ENCODE peak calls at places on chromosomes 1 and 21, in four cellular contexts. One of them, this sample, is unnamed.

GRCh38 chr1:20322825-20323612 is 32.3 kb downstream of the VWA5B1 start:
- DNase-seq in GM23248: peak
- DNase-seq in DND-41: no peak
- DNase-seq in left lung: no peak
- DNase-seq in this sample: peak

GRCh38 chr1:35717911-35718476 is 690 bp downstream of the C1orf216 start:
- DNase-seq in DND-41: peak
- DNase-seq in left lung: no peak
- DNase-seq in GM23248: peak
- DNase-seq in this sample: peak

GRCh38 chr1:199784127-199784526 is 243.4 kb upstream of the NR5A2 start:
- DNase-seq in GM23248: peak
- DNase-seq in left lung: no peak
- DNase-seq in DND-41: no peak
- DNase-seq in this sample: no peak

GRCh38 chr1:248714248-248714647 is 11.7 kb upstream of the OR14I1 start:
- DNase-seq in DND-41: no peak
- DNase-seq in GM23248: no peak
- DNase-seq in left lung: no peak
- DNase-seq in this sample: no peak

GRCh38 chr1:36124404-36125128 is 456 bp downstream of the COL8A2 start:
- DNase-seq in DND-41: no peak
- DNase-seq in GM23248: no peak
- DNase-seq in left lung: no peak
- DNase-seq in this sample: no peak

GRCh38 chr1:36109041-36109679 is 15.9 kb downstream of the COL8A2 start:
- DNase-seq in GM23248: peak
- DNase-seq in left lung: no peak
- DNase-seq in DND-41: peak
- DNase-seq in this sample: peak

GRCh38 chr1:18599096-18599495 is 31.6 kb upstream of the PAX7 start:
- DNase-seq in GM23248: no peak
- DNase-seq in DND-41: no peak
- DNase-seq in left lung: no peak
- DNase-seq in this sample: no peak

GRCh38 chr1:9671377-9672140 is 20.0 kb downstream of the PIK3CD start:
- DNase-seq in left lung: no peak
- DNase-seq in DND-41: no peak
- DNase-seq in GM23248: peak
- DNase-seq in this sample: peak

GRCh38 chr1:91732291-91732953 is 153.5 kb downstream of the TGFBR3 start:
- DNase-seq in GM23248: peak
- DNase-seq in DND-41: no peak
- DNase-seq in left lung: no peak
- DNase-seq in this sample: peak

GRCh38 chr1:230142608-230143209 is 75.7 kb downstream of the GALNT2 start:
- DNase-seq in GM23248: no peak
- DNase-seq in left lung: no peak
- DNase-seq in DND-41: no peak
- DNase-seq in this sample: no peak

GRCh38 chr1:112397051-112397471 is 1.0 kb downstream of the CTTNBP2NL start:
- DNase-seq in DND-41: no peak
- DNase-seq in left lung: no peak
- DNase-seq in GM23248: peak
- DNase-seq in this sample: no peak

GRCh38 chr1:182600036-182600713 is 4.0 kb downstream of the RGS16 start:
- DNase-seq in DND-41: no peak
- DNase-seq in GM23248: no peak
- DNase-seq in left lung: no peak
- DNase-seq in this sample: no peak

GRCh38 chr1:232477728-232478127 is 152.2 kb downstream of the SIPA1L2 start:
- DNase-seq in GM23248: peak
- DNase-seq in DND-41: no peak
- DNase-seq in left lung: no peak
- DNase-seq in this sample: peak

GRCh38 chr1:95007687-95008086 is 65.1 kb downstream of the ALG14 start:
- DNase-seq in GM23248: no peak
- DNase-seq in DND-41: no peak
- DNase-seq in left lung: no peak
- DNase-seq in this sample: no peak

GRCh38 chr1:168676029-168676812 is 52.8 kb downstream of the DPT start:
- DNase-seq in left lung: no peak
- DNase-seq in DND-41: no peak
- DNase-seq in GM23248: peak
- DNase-seq in this sample: no peak

GRCh38 chr1:168079761-168080160 is 57.0 kb downstream of the GPR161 start:
- DNase-seq in GM23248: peak
- DNase-seq in DND-41: no peak
- DNase-seq in left lung: no peak
- DNase-seq in this sample: no peak

GRCh38 chr1:57036896-57037295 is 71.1 kb upstream of the C8B start:
- DNase-seq in left lung: no peak
- DNase-seq in DND-41: no peak
- DNase-seq in GM23248: peak
- DNase-seq in this sample: no peak

GRCh38 chr1:219432191-219432606 is 180.7 kb downstream of the ZC3H11B start:
- DNase-seq in DND-41: no peak
- DNase-seq in left lung: no peak
- DNase-seq in GM23248: no peak
- DNase-seq in this sample: no peak

GRCh38 chr1:66850989-66851388 is 49.9 kb upstream of the INSL5 start:
- DNase-seq in DND-41: no peak
- DNase-seq in left lung: no peak
- DNase-seq in GM23248: no peak
- DNase-seq in this sample: no peak

GRCh38 chr1:42931108-42931539 is 27.5 kb downstream of the SLC2A1 start:
- DNase-seq in DND-41: peak
- DNase-seq in left lung: no peak
- DNase-seq in GM23248: peak
- DNase-seq in this sample: no peak

GRCh38 chr21:33380483-33380998 is 22.7 kb upstream of the IFNGR2 start:
- DNase-seq in DND-41: peak
- DNase-seq in left lung: peak
- DNase-seq in GM23248: peak
- DNase-seq in this sample: peak

GRCh38 chr1:237834048-237834447 is 56.7 kb downstream of the ZP4 start:
- DNase-seq in GM23248: no peak
- DNase-seq in DND-41: no peak
- DNase-seq in left lung: no peak
- DNase-seq in this sample: no peak

GRCh38 chr1:156486421-156487344 is 13.9 kb downstream of the MEF2D start:
- DNase-seq in left lung: no peak
- DNase-seq in DND-41: no peak
- DNase-seq in GM23248: no peak
- DNase-seq in this sample: no peak

GRCh38 chr1:16120940-16121410 is 34.9 kb downstream of the EPHA2 start:
- DNase-seq in left lung: peak
- DNase-seq in DND-41: no peak
- DNase-seq in GM23248: peak
- DNase-seq in this sample: no peak

GRCh38 chr1:24875976-24876609 is 54.0 kb downstream of the RUNX3 start:
- DNase-seq in GM23248: no peak
- DNase-seq in left lung: no peak
- DNase-seq in DND-41: no peak
- DNase-seq in this sample: no peak

GRCh38 chr1:164675342-164675904 is 116.4 kb downstream of the PBX1 start:
- DNase-seq in left lung: no peak
- DNase-seq in GM23248: peak
- DNase-seq in DND-41: no peak
- DNase-seq in this sample: peak

GRCh38 chr1:215971793-215972441 is 404.8 kb downstream of the KCTD3 start:
- DNase-seq in GM23248: no peak
- DNase-seq in left lung: no peak
- DNase-seq in DND-41: no peak
- DNase-seq in this sample: no peak

GRCh38 chr21:29196021-29196663 is 65.7 kb downstream of the MAP3K7CL start:
- DNase-seq in GM23248: peak
- DNase-seq in DND-41: no peak
- DNase-seq in left lung: no peak
- DNase-seq in this sample: peak
- H3K4me3 ChIP-seq in GM23248: peak
- H3K4me3 ChIP-seq in DND-41: no peak
- H3K4me3 ChIP-seq in left lung: peak
- H3K4me3 ChIP-seq in this sample: peak

GRCh38 chr1:8406946-8407345 is 89.0 kb downstream of the SLC45A1 start:
- DNase-seq in DND-41: no peak
- DNase-seq in GM23248: no peak
- DNase-seq in left lung: no peak
- DNase-seq in this sample: no peak

GRCh38 chr1:8409666-8410065 is 91.8 kb downstream of the SLC45A1 start:
- DNase-seq in GM23248: no peak
- DNase-seq in DND-41: no peak
- DNase-seq in left lung: no peak
- DNase-seq in this sample: no peak

GRCh38 chr1:8409107-8409506 is 91.2 kb downstream of the SLC45A1 start:
- DNase-seq in left lung: no peak
- DNase-seq in DND-41: no peak
- DNase-seq in GM23248: peak
- DNase-seq in this sample: peak

GRCh38 chr1:8407652-8408051 is 89.7 kb downstream of the SLC45A1 start:
- DNase-seq in DND-41: no peak
- DNase-seq in GM23248: no peak
- DNase-seq in left lung: no peak
- DNase-seq in this sample: no peak

DNA sequence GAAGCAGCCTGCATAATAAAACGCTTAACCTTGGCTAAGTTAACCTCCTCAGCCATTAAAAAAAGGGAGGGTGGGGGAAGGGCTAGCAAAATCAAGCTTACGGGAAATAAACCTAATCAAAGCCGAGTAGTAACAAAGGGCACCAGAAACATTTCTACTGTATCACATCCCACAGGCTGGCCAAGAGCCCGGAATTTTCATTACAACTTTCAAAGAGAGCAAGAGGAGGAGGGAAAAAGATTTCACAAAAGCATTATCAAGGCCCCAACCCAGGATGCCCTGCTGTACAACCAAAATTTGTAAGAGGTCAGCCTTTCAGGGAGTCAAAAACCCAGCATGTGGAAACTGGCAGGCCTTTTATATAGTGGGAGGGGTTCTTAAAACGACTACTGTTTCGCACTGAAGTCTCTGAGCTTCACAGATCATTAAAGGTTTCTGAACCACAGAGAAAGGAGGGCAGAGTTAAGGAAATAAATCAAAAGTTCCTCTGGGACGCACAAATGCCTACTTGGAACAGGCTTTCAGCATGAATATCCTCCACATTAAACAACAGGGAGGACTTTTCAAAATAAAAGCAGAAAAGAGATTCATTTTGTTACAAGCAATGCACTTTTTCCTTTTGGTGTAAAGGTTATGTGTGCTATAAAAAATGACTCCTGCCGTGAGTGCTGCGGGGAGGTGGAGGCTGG is 90.4 kb downstream of the SLC45A1 start:
- DNase-seq in left lung: no peak
- DNase-seq in GM23248: peak
- DNase-seq in DND-41: no peak
- DNase-seq in this sample: peak
- H3K4me3 ChIP-seq in left lung: no peak
- H3K4me3 ChIP-seq in GM23248: peak
- H3K4me3 ChIP-seq in DND-41: no peak
- H3K4me3 ChIP-seq in this sample: no peak

GRCh38 chr21:25298512-25299491 is 308.5 kb downstream of the MRPL39 start:
- DNase-seq in GM23248: no peak
- DNase-seq in left lung: no peak
- DNase-seq in DND-41: no peak
- DNase-seq in this sample: no peak
- H3K4me3 ChIP-seq in GM23248: no peak
- H3K4me3 ChIP-seq in left lung: no peak
- H3K4me3 ChIP-seq in DND-41: no peak
- H3K4me3 ChIP-seq in this sample: no peak

DNA sequence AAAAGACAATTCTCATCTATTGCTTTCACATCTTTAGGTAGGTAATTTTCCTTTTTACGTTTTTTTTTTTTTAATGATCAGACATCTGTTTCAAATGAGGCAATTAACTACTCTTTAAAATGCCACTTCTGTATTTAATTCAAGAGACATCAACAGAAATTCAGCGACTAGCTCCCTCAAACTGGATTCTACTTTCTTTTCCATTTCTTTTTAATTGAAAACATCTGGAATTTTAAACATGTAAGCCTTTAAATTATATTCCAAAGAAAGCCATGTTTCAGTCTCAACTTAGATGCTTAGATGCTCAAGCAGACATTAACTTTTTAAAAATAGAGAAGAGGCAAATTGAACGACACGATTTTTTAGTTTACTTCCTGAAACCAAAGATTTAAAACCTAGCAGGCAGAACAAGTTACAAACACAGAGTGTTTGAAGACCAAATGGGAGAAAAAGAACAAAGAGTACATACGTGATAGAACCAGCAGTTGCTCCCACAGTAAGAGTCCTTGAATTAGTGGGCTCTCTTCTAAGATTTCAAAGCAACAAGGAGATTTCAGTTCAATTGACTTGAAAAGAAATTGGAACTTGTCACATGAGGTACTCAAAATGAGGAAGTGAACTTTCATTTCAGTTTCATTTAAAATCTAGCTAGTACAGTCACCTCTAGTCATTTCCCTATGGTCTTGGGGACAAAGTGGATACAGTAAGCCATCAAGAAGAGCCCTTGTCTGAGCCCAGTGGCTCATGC is at the start of gene CTSS:
- DNase-seq in DND-41: no peak
- DNase-seq in GM23248: peak
- DNase-seq in left lung: no peak
- DNase-seq in this sample: no peak
- H3K4me3 ChIP-seq in DND-41: peak
- H3K4me3 ChIP-seq in GM23248: peak
- H3K4me3 ChIP-seq in left lung: peak
- H3K4me3 ChIP-seq in this sample: no peak

GRCh38 chr1:234955107-234955731 is 173.4 kb downstream of the TOMM20 start:
- DNase-seq in left lung: peak
- DNase-seq in DND-41: peak
- DNase-seq in GM23248: no peak
- DNase-seq in this sample: no peak

GRCh38 chr1:234956821-234957329 is 171.8 kb downstream of the TOMM20 start:
- DNase-seq in left lung: no peak
- DNase-seq in DND-41: peak
- DNase-seq in GM23248: no peak
- DNase-seq in this sample: no peak

GRCh38 chr1:234957330-234958065 is 171.1 kb downstream of the TOMM20 start:
- DNase-seq in GM23248: peak
- DNase-seq in DND-41: no peak
- DNase-seq in left lung: peak
- DNase-seq in this sample: no peak

GRCh38 chr1:234953655-234954420 is 174.8 kb downstream of the TOMM20 start:
- DNase-seq in left lung: no peak
- DNase-seq in GM23248: no peak
- DNase-seq in DND-41: no peak
- DNase-seq in this sample: no peak

DNA sequence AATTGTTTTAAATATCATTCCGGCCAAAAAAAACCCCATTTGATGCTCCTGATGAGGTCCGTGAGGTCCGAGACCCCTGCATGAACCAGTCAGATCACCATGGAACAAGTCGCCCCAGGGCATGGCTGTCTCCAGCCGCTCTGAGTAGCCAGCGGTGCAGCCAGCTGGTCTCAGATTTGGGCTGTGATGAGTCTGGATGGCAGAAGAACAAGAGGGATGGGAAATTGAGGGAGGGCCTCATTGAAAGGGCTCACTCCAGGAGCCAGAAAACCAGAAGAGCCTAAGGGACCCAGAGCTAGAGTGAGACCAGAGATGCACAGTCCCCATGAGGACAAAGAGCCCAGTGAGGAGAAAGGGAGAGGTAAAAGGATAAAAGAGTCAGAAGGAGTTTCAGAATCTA is 174.0 kb downstream of the TOMM20 start:
- DNase-seq in GM23248: no peak
- DNase-seq in left lung: no peak
- DNase-seq in DND-41: no peak
- DNase-seq in this sample: no peak
- H3K4me3 ChIP-seq in GM23248: no peak
- H3K4me3 ChIP-seq in left lung: no peak
- H3K4me3 ChIP-seq in DND-41: no peak
- H3K4me3 ChIP-seq in this sample: no peak

This sample was measured in brain microvascular endothelial cell.